ENCODE peak calls at places on chromosomes 2 and 18, in ten cellular contexts. M is HT1080; C is choroid plexus epithelial cell; G is CD4-positive, alpha-beta T cell; W is T-cell; O is mucosa of gallbladder; X is naive thymus-derived CD4-positive, alpha-beta T cell; D is CD4-positive, CD25-positive, alpha-beta regulatory T cell; P is iris pigment epithelial cell; Y is NAMALWA. A is an unnamed sample.

GRCh38 chr18:31030574-31031278 is 11.8 kb downstream of the DSC3 start:
- DNase-seq in Y (no peak), X (no peak), M (no peak), W (no peak), C (no peak), G (no peak), O (no peak), D (no peak), P (no peak), A (no peak)

GRCh38 chr2:199704358-199705238 is 146.4 kb downstream of the FTCDNL1 start:
- DNase-seq in C (peak; percentile 32), P (peak; percentile 16), X (peak; percentile 9), O (peak; percentile 14), Y (peak; percentile 69), M (peak; percentile 46), W (no peak), D (peak; percentile 28), G (no peak), A (no peak)

GRCh38 chr2:119255760-119256573 is 32.3 kb downstream of the STEAP3 start:
- DNase-seq in C (peak; percentile 97), W (no peak), P (peak; percentile 94), Y (no peak), M (peak; percentile 97), O (no peak), D (no peak), X (no peak), G (no peak), A (no peak)

GRCh38 chr2:109164739-109165221 is 35.8 kb downstream of the SH3RF3 start:
- DNase-seq in P (peak; percentile 41), C (no peak), O (no peak), M (peak; percentile 86), Y (no peak), X (no peak), W (no peak), G (no peak), D (no peak), A (no peak)

GRCh38 chr2:8457092-8457481 is 224.8 kb upstream of the ID2 start:
- DNase-seq in X (no peak), W (peak; percentile 32), M (no peak), G (no peak), Y (no peak), O (no peak), D (peak; percentile 47), C (no peak), P (no peak), A (peak; percentile 41)

GRCh38 chr2:68756178-68756577 is 21.6 kb downstream of the ARHGAP25 start:
- DNase-seq in O (no peak), X (no peak), Y (no peak), D (no peak), G (no peak), C (no peak), W (no peak), P (no peak), M (no peak), A (no peak)

GRCh38 chr2:241702155-241702404 is 241 bp downstream of the ING5 start:
- DNase-seq in W (peak; percentile 52), C (no peak), G (peak; percentile 83), D (peak; percentile 73), P (peak; percentile 80), X (no peak), Y (no peak), M (no peak), O (no peak), A (no peak)

GRCh38 chr2:74816540-74817331 is 17.2 kb upstream of the HK2 start:
- DNase-seq in G (no peak), P (no peak), W (no peak), O (no peak), M (no peak), D (no peak), Y (no peak), C (no peak), X (no peak), A (no peak)

GRCh38 chr2:132400169-132400900 is 16.3 kb upstream of the GPR39 start:
- DNase-seq in D (no peak), C (peak; percentile 78), P (peak; percentile 91), Y (no peak), G (no peak), O (no peak), X (no peak), W (no peak), M (peak; percentile 32), A (no peak)

GRCh38 chr2:33535409-33535808 is 59.0 kb downstream of the RASGRP3 start:
- DNase-seq in G (no peak), X (no peak), D (no peak), P (no peak), M (no peak), Y (no peak), O (no peak), C (no peak), W (no peak), A (no peak)

GRCh38 chr2:1069847-1070246 is 119.2 kb downstream of the SNTG2 start:
- DNase-seq in M (no peak), O (no peak), G (no peak), D (no peak), P (no peak), X (no peak), W (no peak), Y (no peak), C (no peak), A (no peak)

GRCh38 chr2:134253117-134253704 is 661 bp upstream of the MGAT5 start:
- DNase-seq in Y (no peak), P (no peak), D (peak; percentile 36), M (no peak), O (no peak), W (no peak), C (no peak), G (no peak), X (no peak), A (no peak)

GRCh38 chr2:64330691-64331429 is 123.1 kb upstream of the LGALSL start:
- DNase-seq in G (peak; percentile 74), W (peak; percentile 67), O (peak; percentile 73), C (peak; percentile 95), M (peak; percentile 65), X (peak; percentile 76), Y (peak; percentile 86), D (peak; percentile 89), P (peak; percentile 84), A (peak; percentile 75)

GRCh38 chr2:127662937-127663565 is 12.3 kb downstream of the LIMS2 start:
- DNase-seq in M (no peak), Y (no peak), D (no peak), W (no peak), C (no peak), O (no peak), P (no peak), G (no peak), X (no peak), A (no peak)

GRCh38 chr2:42163444-42164045 is 5.6 kb upstream of the EML4 start:
- DNase-seq in X (no peak), M (no peak), G (no peak), D (no peak), W (no peak), P (no peak), O (no peak), Y (no peak), C (no peak), A (no peak)

GRCh38 chr2:45626387-45627010 is 15.4 kb upstream of the SRBD1 start:
- DNase-seq in C (no peak), Y (no peak), G (no peak), W (no peak), M (no peak), X (no peak), P (no peak), D (no peak), O (no peak), A (no peak)

GRCh38 chr2:158681816-158682215 is 113.3 kb upstream of the DAPL1 start:
- DNase-seq in D (no peak), G (no peak), C (no peak), P (no peak), Y (no peak), O (no peak), M (no peak), X (no peak), W (no peak), A (no peak)

GRCh38 chr18:48336332-48336731 is 72.9 kb downstream of the ZBTB7C start:
- DNase-seq in C (peak; percentile 41), P (no peak), G (no peak), D (no peak), O (no peak), W (no peak), M (no peak), Y (no peak), X (no peak), A (no peak)

GRCh38 chr2:120235681-120236080 is 12.5 kb upstream of the TMEM185B start:
- DNase-seq in O (no peak), X (no peak), P (no peak), C (no peak), D (no peak), Y (no peak), M (no peak), G (no peak), W (no peak), A (no peak)

GRCh38 chr2:119862127-119862889 is 102.6 kb downstream of the PTPN4 start:
- DNase-seq in O (no peak), G (no peak), W (no peak), C (no peak), P (no peak), D (peak; percentile 77), M (no peak), Y (no peak), X (no peak), A (no peak)

GRCh38 chr2:201992960-201993359 is 40.7 kb upstream of the FZD7 start:
- DNase-seq in W (no peak), X (no peak), P (no peak), G (no peak), D (no peak), M (no peak), Y (no peak), O (no peak), C (no peak), A (no peak)

GRCh38 chr18:73691118-73691517 is 456.5 kb downstream of the FBXO15 start:
- DNase-seq in D (no peak), O (no peak), W (no peak), C (peak; percentile 80), M (peak; percentile 63), Y (no peak), G (no peak), X (no peak), P (peak; percentile 77), A (no peak)

GRCh38 chr18:48796491-48797205 is 154.1 kb downstream of the SMAD7 start:
- DNase-seq in Y (no peak), P (no peak), W (no peak), C (no peak), O (no peak), G (no peak), D (no peak), M (no peak), X (no peak), A (no peak)

GRCh38 chr2:7674606-7675005 is 757.4 kb downstream of the RNF144A start:
- DNase-seq in G (no peak), X (no peak), D (no peak), P (no peak), Y (no peak), W (no peak), M (no peak), C (no peak), O (no peak), A (no peak)

GRCh38 chr2:25310965-25311865 is 30.5 kb downstream of the DNMT3A start:
- DNase-seq in X (no peak), O (peak; percentile 83), P (no peak), W (no peak), M (no peak), Y (no peak), C (no peak), D (no peak), G (no peak), A (no peak)

GRCh38 chr2:179692610-179693009 is 168.8 kb downstream of the ZNF385B start:
- DNase-seq in X (no peak), D (no peak), C (no peak), P (peak; percentile 18), O (no peak), M (peak; percentile 10), W (no peak), G (no peak), Y (no peak), A (no peak)

GRCh38 chr2:88813612-88814011 is 122.1 kb downstream of the RPIA start:
- DNase-seq in Y (peak; percentile 63), M (no peak), O (no peak), X (no peak), D (no peak), W (no peak), C (no peak), G (no peak), P (no peak), A (no peak)

GRCh38 chr2:157444643-157445040 is 753 bp upstream of the CYTIP start:
- DNase-seq in D (peak; percentile 71), Y (peak; percentile 49), C (no peak), M (no peak), O (no peak), X (no peak), P (no peak), W (no peak), G (no peak), A (no peak)

A was measured in T-helper 1 cell.